ENCODE peak calls at places on chromosome 10, in four cellular contexts. B is lower leg skin, R is heart left ventricle, E is prostate gland. Q is an unnamed sample.

GRCh38 chr10:14838582-14839304 is 637 bp downstream of the HSPA14 start:
- DNase-seq in B (peak), E (peak), R (peak), Q (peak)

GRCh38 chr10:48551796-48552591 is 52.9 kb downstream of the ARHGAP22 start:
- DNase-seq in E (no peak), B (peak), R (peak), Q (no peak)

GRCh38 chr10:127149613-127150081 is 46.7 kb downstream of the INSYN2A start:
- DNase-seq in R (no peak), B (no peak), E (no peak), Q (no peak)

GRCh38 chr10:53434413-53434812 is 661.8 kb upstream of the MBL2 start:
- DNase-seq in E (no peak), R (no peak), B (no peak), Q (no peak)

GRCh38 chr10:16789266-16789665 is 28.0 kb downstream of the RSU1 start:
- DNase-seq in R (no peak), B (no peak), E (no peak), Q (no peak)

GRCh38 chr10:131822694-131823245 is 78.0 kb upstream of the PPP2R2D start:
- DNase-seq in E (no peak), B (peak), R (peak), Q (no peak)

GRCh38 chr10:99235872-99236626 is 397 bp upstream of the HPSE2 start:
- DNase-seq in R (no peak), E (no peak), B (no peak), Q (no peak)

GRCh38 chr10:88715517-88715916 is 9.5 kb downstream of the LIPK start:
- DNase-seq in B (no peak), R (no peak), E (no peak), Q (no peak)

GRCh38 chr10:51344371-51344770 is 270.1 kb downstream of the PRKG1 start:
- DNase-seq in B (no peak), R (no peak), E (no peak), Q (no peak)

GRCh38 chr10:74238031-74238431 is 87.0 kb downstream of the ADK start:
- DNase-seq in B (no peak), E (peak), R (no peak), Q (no peak)

GRCh38 chr10:77428776-77429395 is 208.7 kb downstream of the KCNMA1 start:
- DNase-seq in R (no peak), E (no peak), B (no peak), Q (no peak)

GRCh38 chr10:73940634-73941221 is 29.8 kb downstream of the PLAU start:
- DNase-seq in R (peak), E (peak), B (peak), Q (peak)

GRCh38 chr10:129350690-129351089 is 116.4 kb upstream of the MGMT start:
- DNase-seq in B (no peak), E (no peak), R (no peak), Q (no peak)

GRCh38 chr10:43420369-43421200 is 11.6 kb upstream of the HNRNPF start:
- DNase-seq in E (peak), R (peak), B (peak), Q (peak)
- TF ChIP-seq POLR2A in E (peak), R (peak), B (no peak), Q (peak)

DNA sequence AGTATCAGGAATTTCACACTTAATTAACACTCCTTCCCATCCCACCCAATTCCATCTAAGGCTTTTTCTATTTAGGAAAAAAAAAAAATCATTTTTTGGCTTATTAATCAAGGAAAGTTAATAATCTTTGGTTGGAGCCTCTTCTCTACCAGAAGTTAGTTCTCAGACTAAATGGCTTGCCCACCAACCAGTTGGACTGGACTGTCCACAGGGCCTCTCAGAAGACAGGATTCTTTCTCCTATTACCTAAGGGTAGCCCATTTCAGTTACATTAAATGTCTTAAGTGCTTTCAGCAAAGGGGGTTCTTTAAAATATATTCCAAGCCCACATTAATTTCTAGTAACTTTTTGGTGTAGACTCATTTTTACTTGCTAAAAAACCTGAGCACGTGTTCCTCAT is 35.2 kb downstream of the GLUD1 start:
- DNase-seq in B (no peak), E (no peak), R (no peak), Q (no peak)
- TF ChIP-seq POLR2A in B (no peak), E (no peak), R (no peak), Q (no peak)

DNA sequence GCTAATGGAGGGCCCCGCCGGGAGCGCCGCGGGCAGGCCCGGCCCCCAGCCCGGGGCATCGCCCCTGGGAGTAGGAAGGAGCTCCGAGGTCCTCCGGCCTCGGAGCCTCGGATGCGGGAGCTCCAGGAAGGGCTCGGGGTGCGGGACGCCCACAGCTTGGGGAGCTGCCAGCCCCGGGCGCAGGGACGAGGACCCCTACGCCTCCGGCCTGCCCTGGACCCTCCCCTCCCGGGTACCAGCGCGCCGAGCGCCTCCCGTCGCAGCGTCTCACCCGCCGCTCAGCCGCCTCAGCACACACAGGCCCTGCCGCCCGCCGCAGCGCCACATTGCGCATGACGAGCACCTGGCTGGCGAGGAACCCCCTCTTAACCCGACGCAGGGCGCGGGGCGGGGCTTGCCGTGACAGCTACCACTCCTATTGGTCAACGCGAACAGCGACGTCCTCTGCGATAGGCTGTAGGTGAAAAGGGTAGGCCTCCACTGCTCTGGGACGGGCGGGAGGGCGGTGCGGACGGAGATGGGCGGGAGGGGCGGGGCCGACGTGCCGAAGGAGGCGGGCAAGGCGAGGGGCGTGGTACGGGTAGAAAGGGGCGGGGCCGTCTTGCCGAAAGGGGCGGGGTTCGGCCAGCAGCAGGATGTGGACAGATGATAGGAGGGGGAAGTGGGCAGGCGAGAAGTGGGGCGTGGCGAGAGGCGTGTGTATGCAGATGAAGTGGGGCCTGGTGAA is at the start of gene PITRM1:
- DNase-seq in E (peak), R (peak), B (peak), Q (peak)
- TF ChIP-seq POLR2A in E (peak), R (peak), B (no peak), Q (peak)

DNA sequence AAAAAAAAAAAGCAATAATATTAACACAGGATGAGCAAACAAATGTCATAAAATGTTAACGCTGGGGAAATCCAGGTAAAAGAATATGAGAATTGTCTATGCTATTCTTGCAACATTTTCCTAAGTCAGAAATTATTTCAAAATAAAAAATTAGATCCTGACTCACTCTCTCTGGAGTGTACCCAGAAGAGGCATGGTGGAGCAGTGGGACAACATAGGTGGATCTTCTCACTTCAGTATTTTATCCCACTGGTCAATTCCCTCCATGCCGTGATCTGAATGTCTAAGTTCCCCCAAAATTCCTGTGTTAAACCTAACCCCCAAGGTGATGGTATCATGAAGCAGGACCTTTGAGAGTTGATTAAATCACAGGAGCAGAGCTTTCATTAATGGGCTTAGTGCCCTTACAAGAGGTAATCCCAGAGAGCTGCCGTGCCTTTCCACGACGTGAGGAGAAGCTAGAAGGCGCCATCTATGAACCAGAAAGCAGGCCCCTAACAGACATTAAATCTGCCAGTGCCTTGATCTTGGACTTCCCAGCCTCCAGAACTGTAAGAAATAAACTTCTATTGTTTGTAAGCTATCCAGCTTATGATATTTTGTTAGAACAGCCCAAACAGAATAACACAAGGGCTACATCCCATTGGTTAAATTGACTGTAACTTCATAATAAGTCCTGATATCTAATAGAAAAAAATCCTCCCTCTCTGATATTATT is 35.2 kb downstream of the USP6NL start:
- DNase-seq in B (no peak), R (no peak), E (no peak), Q (no peak)
- TF ChIP-seq POLR2A in B (no peak), R (no peak), E (no peak), Q (no peak)

DNA sequence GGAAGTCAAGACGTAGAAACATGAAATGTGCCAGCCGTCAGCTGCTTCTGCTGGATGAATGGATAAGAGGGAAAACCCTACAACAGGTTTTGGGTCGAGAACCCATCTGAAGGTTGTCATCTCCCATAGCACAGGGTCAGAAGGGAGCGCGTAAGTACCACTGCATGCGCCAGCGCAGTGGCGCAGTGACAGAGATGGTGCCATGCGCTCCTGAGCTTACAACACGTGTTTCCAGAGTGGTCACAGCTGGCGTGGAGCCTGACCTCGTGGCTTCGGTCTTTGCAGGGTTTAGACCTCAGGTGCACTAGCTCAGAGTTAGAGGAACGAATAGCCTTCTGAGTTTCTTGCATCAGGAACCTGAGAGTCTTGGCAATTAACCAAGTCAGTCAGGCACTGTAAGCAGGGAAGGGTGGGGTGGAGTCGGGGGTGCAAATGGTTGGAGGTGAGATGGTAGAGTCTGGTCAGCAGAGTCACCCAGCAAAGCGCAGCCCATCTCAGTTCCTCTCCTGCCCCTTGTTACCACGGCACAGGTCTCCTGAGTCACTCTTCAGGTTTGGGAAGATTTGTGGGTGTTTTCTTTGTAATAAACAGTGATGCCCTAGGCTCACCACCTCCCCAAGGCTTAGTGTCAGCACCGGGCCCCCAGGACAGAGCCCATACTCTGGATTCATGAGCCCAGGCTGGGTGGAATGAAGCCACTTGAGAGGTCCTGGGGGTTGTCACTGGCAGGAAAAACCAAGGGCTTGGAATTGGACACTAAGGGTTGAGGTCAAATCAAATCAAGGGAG is 84.1 kb upstream of the PPIF start:
- DNase-seq in B (no peak), R (no peak), E (no peak), Q (no peak)
- TF ChIP-seq POLR2A in B (no peak), R (no peak), E (no peak), Q (no peak)

GRCh38 chr10:103676851-103677417 is 178.4 kb downstream of the SH3PXD2A start:
- DNase-seq in E (no peak), R (peak), B (peak), Q (no peak)
- TF ChIP-seq POLR2A in E (no peak), R (no peak), B (no peak), Q (no peak)

GRCh38 chr10:5412277-5412941 is at the start of gene NET1:
- DNase-seq in E (peak), B (peak), R (peak), Q (peak)
- TF ChIP-seq POLR2A in E (peak), B (no peak), R (no peak), Q (peak)